ENCODE peak calls at places on chromosome 4, in ten cellular contexts. D is IMR-90, F is A549, M is stomach, J is heart left ventricle, Z is tibial nerve, C is ovary, H is sigmoid colon, S is upper lobe of left lung, W is suprapubic skin. K is an unnamed sample.

GRCh38 chr4:158962396-158962795 is 140.5 kb upstream of the RAPGEF2 start:
- DNase-seq in M (no peak), Z (no peak), W (no peak), D (no peak), H (no peak), C (no peak), S (no peak), F (no peak), J (no peak), K (no peak)

GRCh38 chr4:64564126-64564525 is 154.9 kb upstream of the TECRL start:
- DNase-seq in W (no peak), F (no peak), Z (no peak), S (no peak), C (no peak), J (no peak), M (no peak), H (no peak), D (no peak), K (no peak)

GRCh38 chr4:182967403-182967802 is 50.2 kb upstream of the DCTD start:
- DNase-seq in H (no peak), F (no peak), J (no peak), M (no peak), D (no peak), C (no peak), S (no peak), Z (no peak), W (no peak), K (no peak)

GRCh38 chr4:30600246-30600645 is 119.9 kb upstream of the PCDH7 start:
- DNase-seq in F (no peak), S (no peak), D (no peak), W (no peak), M (no peak), H (no peak), C (no peak), J (no peak), Z (no peak), K (no peak)

GRCh38 chr4:52263612-52264011 is 212.5 kb downstream of the SPATA18 start:
- DNase-seq in D (no peak), F (no peak), J (no peak), W (no peak), H (no peak), S (no peak), C (no peak), Z (no peak), M (no peak), K (no peak)

GRCh38 chr4:7238300-7238960 is 46.1 kb downstream of the SORCS2 start:
- DNase-seq in M (no peak), H (no peak), D (no peak), W (no peak), Z (no peak), J (no peak), S (no peak), C (no peak), F (peak; percentile 29), K (no peak)

GRCh38 chr4:7295917-7296660 is 103.8 kb downstream of the SORCS2 start:
- DNase-seq in H (no peak), S (no peak), D (peak; percentile 15), F (peak; percentile 45), Z (no peak), C (peak; percentile 38), M (no peak), W (no peak), J (no peak), K (peak; percentile 30)

GRCh38 chr4:124135409-124135813 is 577.1 kb downstream of the ANKRD50 start:
- DNase-seq in D (peak; percentile 60), S (no peak), W (no peak), H (no peak), C (no peak), M (no peak), Z (no peak), F (no peak), J (no peak), K (no peak)

GRCh38 chr4:6474705-6475457 is 2.5 kb upstream of the PPP2R2C start:
- DNase-seq in H (peak; percentile 27), Z (no peak), M (no peak), D (no peak), S (no peak), C (no peak), W (peak; percentile 48), F (no peak), J (no peak), K (no peak)

GRCh38 chr4:180909279-180909678 is 1333.9 kb upstream of the TENM3 start:
- DNase-seq in J (no peak), S (no peak), F (peak; percentile 7), H (no peak), D (peak; percentile 22), Z (no peak), M (no peak), W (no peak), C (no peak), K (no peak)

GRCh38 chr4:123102897-123103489 is 180.6 kb upstream of the NUDT6 start:
- DNase-seq in H (no peak), S (no peak), C (no peak), J (no peak), W (no peak), F (peak; percentile 45), M (no peak), Z (no peak), D (peak; percentile 69), K (no peak)

GRCh38 chr4:68342139-68342538 is 7.8 kb downstream of the YTHDC1 start:
- DNase-seq in W (no peak), J (no peak), D (peak; percentile 73), H (no peak), F (peak; percentile 28), C (no peak), Z (no peak), M (no peak), S (no peak), K (no peak)

GRCh38 chr4:86921608-86922252 is 13.1 kb upstream of the AFF1 start:
- DNase-seq in M (no peak), D (no peak), J (no peak), Z (no peak), F (no peak), W (no peak), C (no peak), S (no peak), H (no peak), K (no peak)

GRCh38 chr4:82890602-82890912 is 396 bp downstream of the SEC31A start:
- DNase-seq in Z (no peak), D (no peak), J (no peak), F (no peak), M (no peak), H (no peak), C (no peak), S (no peak), W (no peak), K (no peak)

GRCh38 chr4:120299631-120300030 is 233.0 kb upstream of the MAD2L1 start:
- DNase-seq in J (no peak), H (no peak), S (no peak), M (no peak), W (no peak), C (no peak), Z (no peak), F (no peak), D (no peak), K (no peak)

GRCh38 chr4:117370944-117371665 is 285.7 kb upstream of the TRAM1L1 start:
- DNase-seq in Z (no peak), W (no peak), H (no peak), J (no peak), C (no peak), F (no peak), M (no peak), S (no peak), D (no peak), K (no peak)

GRCh38 chr4:3255611-3256186 is 6.7 kb downstream of the MSANTD1 start:
- DNase-seq in C (no peak), F (no peak), W (peak; percentile 53), D (no peak), J (peak; percentile 3), H (peak; percentile 54), Z (peak; percentile 4), M (no peak), S (peak; percentile 11), K (no peak)

GRCh38 chr4:15479089-15479912 is 9.6 kb downstream of the CC2D2A start:
- DNase-seq in F (peak; percentile 84), Z (no peak), C (peak; percentile 61), D (peak; percentile 89), J (peak; percentile 41), W (no peak), H (peak; percentile 78), M (peak; percentile 31), S (peak; percentile 38), K (peak; percentile 24)
- TF ChIP-seq POLR2A in F (no peak), Z (no peak), C (no peak), D (peak; percentile 48), J (no peak), W (no peak), H (no peak), M (no peak), S (no peak), K (peak; percentile 6)

GRCh38 chr4:76526585-76526990 is 91.6 kb downstream of the SHROOM3 start:
- DNase-seq in D (no peak), C (no peak), M (peak; percentile 45), W (no peak), Z (no peak), H (no peak), S (peak; percentile 54), F (peak; percentile 29), J (no peak), K (no peak)
- TF ChIP-seq POLR2A in D (no peak), C (no peak), M (no peak), W (no peak), Z (no peak), H (no peak), S (no peak), F (no peak), J (no peak), K (no peak)

GRCh38 chr4:22515888-22516541 is at the start of gene ADGRA3:
- DNase-seq in M (peak; percentile 81), D (peak; percentile 51), S (peak; percentile 75), H (peak; percentile 88), J (peak; percentile 81), F (peak; percentile 63), W (no peak), Z (peak; percentile 52), C (peak; percentile 68), K (peak; percentile 57)

GRCh38 chr4:22514001-22514400 is 1.9 kb downstream of the ADGRA3 start:
- DNase-seq in D (peak; percentile 91), Z (no peak), M (no peak), S (no peak), C (no peak), J (no peak), H (no peak), F (peak; percentile 5), W (no peak), K (no peak)

GRCh38 chr4:22514431-22514830 is 1.4 kb downstream of the ADGRA3 start:
- DNase-seq in W (no peak), J (no peak), F (no peak), C (no peak), Z (no peak), M (no peak), D (peak; percentile 43), H (no peak), S (no peak), K (no peak)

GRCh38 chr4:22512306-22512705 is 3.6 kb downstream of the ADGRA3 start:
- DNase-seq in D (peak; percentile 52), J (no peak), Z (no peak), M (no peak), W (no peak), H (no peak), F (no peak), S (no peak), C (no peak), K (no peak)

GRCh38 chr4:22515145-22515887 is 550 bp downstream of the ADGRA3 start:
- DNase-seq in J (peak; percentile 60), W (no peak), C (peak; percentile 58), D (peak; percentile 64), S (peak; percentile 71), H (peak; percentile 87), F (peak; percentile 74), M (peak; percentile 77), Z (peak; percentile 29), K (peak; percentile 33)
- TF ChIP-seq POLR2A in J (no peak), W (no peak), C (no peak), D (peak; percentile 26), S (no peak), H (no peak), F (peak; percentile 25), M (no peak), Z (no peak), K (no peak)

GRCh38 chr4:145179201-145179860 is 1.1 kb downstream of the OTUD4 start:
- DNase-seq in S (peak; percentile 85), M (peak; percentile 79), C (peak; percentile 61), W (peak; percentile 85), J (peak; percentile 79), H (peak; percentile 81), Z (peak; percentile 43), D (peak; percentile 49), F (peak; percentile 54), K (no peak)
- TF ChIP-seq POLR2A in S (no peak), M (no peak), C (no peak), W (peak; percentile 7), J (no peak), H (no peak), Z (peak; percentile 37), D (peak; percentile 26), F (no peak), K (peak; percentile 45)

K was measured in H54.